ENCODE peak calls at places on chromosome 11, in nine cellular contexts. B is adrenal gland; Z is stomach; M is CD4-positive, alpha-beta T cell; V is mesenchymal stem cell; A is right cardiac atrium; F is lower lobe of right lung; N is GM23338; L is adipocyte. E is an unnamed sample. For H3K27me3, the result is how much of the 10 kb centered on the place peaks cover.

GRCh38 chr11:113906038-113906437 is 1.4 kb downstream of the HTR3B start:
- DNase-seq in L (peak), M (no peak), Z (peak), N (peak), B (no peak), V (peak), F (no peak), A (no peak), E (no peak)

GRCh38 chr11:81039916-81040530 is 1599.2 kb upstream of the TENM4 start:
- DNase-seq in B (no peak), V (no peak), N (no peak), L (no peak), F (no peak), Z (no peak), A (no peak), M (no peak), E (no peak)

GRCh38 chr11:19861171-19861570 is 148.5 kb downstream of the NAV2 start:
- DNase-seq in L (no peak), B (no peak), M (no peak), F (no peak), A (no peak), V (no peak), N (no peak), Z (no peak), E (no peak)

GRCh38 chr11:1751999-1752906 is 1.9 kb upstream of the IFITM10 start:
- DNase-seq in Z (no peak), B (peak), F (peak), N (no peak), A (peak), L (no peak), M (no peak), V (no peak), E (no peak)

GRCh38 chr11:87384078-87384729 is 346.5 kb downstream of the TMEM135 start:
- DNase-seq in B (no peak), M (no peak), Z (no peak), V (no peak), L (no peak), F (no peak), N (no peak), A (no peak), E (no peak)

GRCh38 chr11:65445604-65446445 is 23.2 kb downstream of the NEAT1 start:
- DNase-seq in L (peak), A (peak), F (no peak), B (peak), Z (peak), V (peak), M (no peak), N (no peak), E (peak)

GRCh38 chr11:71130106-71130505 is 122.3 kb downstream of the SHANK2 start:
- DNase-seq in F (no peak), Z (no peak), A (no peak), B (no peak), V (no peak), M (no peak), L (no peak), N (no peak), E (no peak)

GRCh38 chr11:123247813-123248379 is 52.8 kb upstream of the CLMP start:
- DNase-seq in Z (no peak), M (no peak), A (no peak), V (no peak), B (no peak), L (no peak), N (no peak), F (no peak), E (no peak)

GRCh38 chr11:19426022-19426718 is 185.4 kb upstream of the E2F8 start:
- DNase-seq in M (no peak), Z (no peak), V (no peak), N (no peak), L (no peak), B (no peak), F (no peak), A (no peak), E (no peak)

GRCh38 chr11:68840661-68841653 is 759 bp downstream of the CPT1A start:
- DNase-seq in M (no peak), V (peak), B (peak), Z (peak), L (peak), A (peak), N (peak), F (peak), E (peak)

GRCh38 chr11:129321076-129321475 is 54.6 kb upstream of the BARX2 start:
- DNase-seq in L (no peak), F (no peak), Z (no peak), M (no peak), N (no peak), B (no peak), A (no peak), V (no peak), E (no peak)

GRCh38 chr11:71489311-71490043 is 36.5 kb downstream of the NADSYN1 start:
- DNase-seq in F (no peak), L (no peak), A (no peak), M (no peak), B (peak), Z (peak), N (no peak), V (peak), E (no peak)

GRCh38 chr11:876550-876949 is 33.9 kb downstream of the TSPAN4 start:
- DNase-seq in B (peak), L (no peak), N (no peak), Z (no peak), V (no peak), A (peak), F (no peak), M (no peak), E (no peak)

GRCh38 chr11:66310324-66310723 is 6.5 kb downstream of the CD248 start:
- DNase-seq in B (no peak), A (peak), L (no peak), M (no peak), F (no peak), N (no peak), V (no peak), Z (no peak), E (no peak)

GRCh38 chr11:18347471-18348125 is 25.2 kb downstream of the GTF2H1 start:
- DNase-seq in V (peak), F (no peak), N (no peak), M (no peak), B (no peak), L (peak), A (no peak), Z (no peak), E (no peak)

GRCh38 chr11:132444891-132445290 is 1074.5 kb downstream of the NTM start:
- DNase-seq in F (no peak), V (no peak), N (no peak), M (no peak), L (no peak), B (no peak), A (no peak), Z (no peak), E (no peak)

GRCh38 chr11:121839821-121840220 is 276.2 kb downstream of the BLID start:
- DNase-seq in Z (no peak), F (no peak), M (no peak), N (no peak), B (no peak), V (no peak), A (no peak), L (peak), E (no peak)

GRCh38 chr11:32584921-32585320 is 1.3 kb downstream of the EIF3M start:
- DNase-seq in A (no peak), B (no peak), V (peak), Z (no peak), M (no peak), N (peak), F (no peak), L (peak), E (no peak)

GRCh38 chr11:86116996-86117705 is 48.3 kb upstream of the PICALM start:
- DNase-seq in B (no peak), F (no peak), M (no peak), V (no peak), A (no peak), L (no peak), Z (no peak), N (no peak), E (no peak)

GRCh38 chr11:126135182-126136176 is 72.8 kb upstream of the CDON start:
- DNase-seq in M (no peak), B (no peak), N (no peak), L (peak), Z (no peak), F (no peak), A (no peak), V (no peak), E (no peak)

GRCh38 chr11:46006418-46007070 is 84.1 kb downstream of the LARGE2 start:
- DNase-seq in A (no peak), M (no peak), V (peak), L (peak), Z (no peak), F (no peak), N (peak), B (no peak), E (peak)

GRCh38 chr11:7577226-7577882 is 63.6 kb downstream of the PPFIBP2 start:
- DNase-seq in M (no peak), L (peak), N (no peak), F (no peak), Z (peak), A (peak), B (no peak), V (peak), E (peak)

GRCh38 chr11:12642040-12642439 is 32.2 kb upstream of the TEAD1 start:
- DNase-seq in Z (no peak), L (peak), B (no peak), N (no peak), M (no peak), F (no peak), V (peak), A (no peak), E (no peak)

GRCh38 chr11:73612601-73613137 is 14.8 kb upstream of the FAM168A start:
- DNase-seq in F (no peak), M (no peak), A (no peak), L (no peak), N (no peak), B (no peak), V (no peak), Z (no peak), E (no peak)

GRCh38 chr11:133945087-133945974 is 11.4 kb downstream of the IGSF9B start:
- DNase-seq in V (no peak), M (peak), A (peak), B (no peak), Z (no peak), N (no peak), L (no peak), F (no peak), E (peak)

GRCh38 chr11:16912607-16913006 is 101.6 kb downstream of the PLEKHA7 start:
- DNase-seq in Z (peak), F (no peak), V (no peak), M (no peak), A (no peak), L (no peak), N (peak), B (no peak), E (no peak)

GRCh38 chr11:44617671-44618461 is 52.4 kb downstream of the CD82 start:
- DNase-seq in F (no peak), B (no peak), A (peak), N (no peak), V (no peak), Z (no peak), M (no peak), L (no peak), E (peak)

DNA sequence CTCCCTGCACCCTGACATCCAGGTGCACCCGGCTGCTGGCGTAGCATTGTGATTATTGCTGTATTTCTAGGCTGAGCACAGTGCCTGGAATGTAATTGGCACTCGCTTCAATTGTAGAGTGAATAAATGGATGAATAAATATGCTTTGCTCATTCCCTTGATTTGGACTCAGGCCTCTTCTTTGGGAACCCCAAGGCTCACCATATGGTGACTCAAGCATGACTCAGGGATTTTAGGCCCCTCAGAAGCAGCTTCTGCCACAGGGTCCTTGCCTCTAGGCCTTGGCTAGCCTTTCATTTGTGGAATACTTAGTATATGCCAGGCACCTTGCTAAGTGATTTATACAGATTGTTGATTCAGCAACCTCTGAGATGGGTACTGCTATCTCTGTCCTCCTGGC is 78.9 kb downstream of the GRIK4 start:
- DNase-seq in M (no peak), Z (no peak), V (peak), B (no peak), N (no peak), L (no peak), A (no peak), F (peak), E (no peak)
- H3K27me3 ChIP-seq in M (under half), Z (under half), V (under half), B (under half), N (under half), L (under half), A (under half), F (under half), E (under half)

GRCh38 chr11:130381317-130381716 is 47.1 kb downstream of the ADAMTS8 start:
- DNase-seq in M (no peak), L (no peak), N (no peak), V (no peak), F (no peak), Z (no peak), B (no peak), A (no peak), E (no peak)

GRCh38 chr11:130379276-130379675 is 49.1 kb downstream of the ADAMTS8 start:
- DNase-seq in V (no peak), M (no peak), B (no peak), F (no peak), L (no peak), A (no peak), N (no peak), Z (no peak), E (no peak)

GRCh38 chr11:130389315-130389935 is 39.0 kb downstream of the ADAMTS8 start:
- DNase-seq in N (no peak), V (no peak), L (no peak), A (peak), B (peak), F (no peak), Z (no peak), M (no peak), E (no peak)

GRCh38 chr11:130388607-130389205 is 39.7 kb downstream of the ADAMTS8 start:
- DNase-seq in M (no peak), L (no peak), N (no peak), F (no peak), B (no peak), V (no peak), Z (no peak), A (no peak), E (no peak)

DNA sequence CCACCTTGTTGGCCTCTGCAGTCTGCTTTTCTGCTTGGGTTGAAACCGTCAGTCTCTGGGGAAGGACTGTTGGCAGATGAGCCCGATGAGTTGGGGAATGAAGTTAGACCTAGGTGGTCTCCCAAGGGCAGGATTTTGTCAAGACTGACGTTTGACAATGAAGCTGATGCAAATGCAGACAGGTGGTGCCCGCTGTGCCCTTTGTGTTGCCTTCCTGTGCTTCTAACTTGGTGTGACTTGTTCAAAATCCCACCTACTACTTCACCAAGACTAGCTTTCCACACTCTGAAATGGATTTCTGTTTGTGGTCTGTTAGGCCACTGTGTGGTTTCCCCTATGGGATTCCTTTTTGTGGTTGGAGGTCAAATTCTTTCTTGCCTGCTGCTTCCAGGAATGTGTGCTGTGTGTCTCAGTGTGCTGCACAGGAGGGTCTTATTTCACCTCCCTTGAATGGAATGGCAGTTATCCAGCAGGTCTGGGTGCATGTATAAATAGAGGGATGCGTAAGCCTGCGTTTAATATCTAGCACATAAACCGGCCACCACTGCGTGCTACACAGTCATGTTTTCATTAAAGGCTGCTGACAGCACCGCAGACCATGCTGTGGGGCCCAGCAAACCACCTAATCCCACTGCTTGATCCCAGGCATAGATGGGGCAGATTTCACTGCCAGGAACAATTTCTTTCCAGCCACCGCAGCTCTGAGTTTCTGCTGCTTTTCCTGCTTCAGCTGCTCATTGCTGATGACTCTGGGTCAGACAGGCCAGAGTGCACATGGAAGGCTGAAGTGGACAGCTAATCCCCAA is 44.8 kb downstream of the ADAMTS8 start:
- DNase-seq in M (no peak), F (no peak), V (peak), L (peak), A (no peak), Z (no peak), B (no peak), N (peak), E (no peak)
- H3K27me3 ChIP-seq in M (under half), F (under half), V (under half), L (under half), A (under half), Z (under half), B (under half), N (under half), E (under half)

GRCh38 chr11:76665921-76666351 is 4.6 kb downstream of the LRRC32 start:
- DNase-seq in V (no peak), F (peak), Z (no peak), L (no peak), B (no peak), M (no peak), A (peak), N (no peak), E (peak)

GRCh38 chr11:76667856-76668255 is 2.7 kb downstream of the LRRC32 start:
- DNase-seq in Z (no peak), N (no peak), B (peak), F (no peak), V (no peak), M (no peak), L (no peak), A (peak), E (peak)

GRCh38 chr11:76666408-76666807 is 4.1 kb downstream of the LRRC32 start:
- DNase-seq in N (peak), A (peak), F (peak), V (peak), M (no peak), L (peak), Z (no peak), B (peak), E (peak)

GRCh38 chr11:76667271-76667818 is 3.2 kb downstream of the LRRC32 start:
- DNase-seq in A (peak), N (no peak), L (no peak), V (no peak), M (no peak), Z (no peak), F (peak), B (peak), E (no peak)

GRCh38 chr11:76666830-76667229 is 3.7 kb downstream of the LRRC32 start:
- DNase-seq in L (no peak), F (no peak), V (no peak), A (no peak), N (no peak), Z (no peak), B (peak), M (no peak), E (no peak)
- H3K27me3 ChIP-seq in L (under half), F (under half), V (under half), A (under half), N (under half), Z (under half), B (under half), M (under half), E (under half)

DNA sequence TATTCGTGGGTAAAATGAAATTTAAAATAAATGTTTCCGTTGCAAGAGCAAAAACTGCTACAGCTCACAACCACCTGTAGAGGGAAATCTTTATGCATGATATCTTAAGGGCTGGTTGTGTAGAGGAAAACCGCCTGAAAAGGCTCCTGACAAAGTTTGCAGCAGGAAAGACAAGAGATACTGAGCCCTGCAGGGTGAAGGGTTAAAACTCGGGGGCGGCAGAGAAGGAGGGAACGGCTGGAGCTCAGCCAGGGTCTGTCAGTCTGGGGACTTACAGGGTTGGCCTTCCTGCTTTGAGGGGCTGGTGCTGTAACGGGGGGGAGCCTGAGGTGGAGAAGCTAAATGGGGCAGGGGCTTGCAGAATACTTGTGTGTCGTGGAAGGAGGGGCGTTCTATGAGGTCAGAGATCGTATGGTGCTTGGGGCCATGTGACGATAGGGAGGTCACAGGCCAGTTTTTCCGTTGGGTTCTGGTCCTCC is 122.9 kb upstream of the HSD17B12 start:
- DNase-seq in Z (no peak), F (no peak), L (peak), B (no peak), V (no peak), N (peak), M (no peak), A (no peak), E (no peak)
- H3K27me3 ChIP-seq in Z (under half), F (half or more), L (half or more), B (under half), V (half or more), N (half or more), M (half or more), A (under half), E (under half)

E was measured in uterus.